ENCODE peak calls at places on chromosome 17, in five cellular contexts. Y is stomach; J is CD4-positive, alpha-beta memory T cell; N is fibroblast of lung; W is GM23338. D is an unnamed sample.
A peak's percentile ranks its signal among the peaks of the same experiment; 100 is the strongest.

GRCh38 chr17:81336930-81337325 is 41.8 kb upstream of the SLC38A10 start:
- DNase-seq in Y (no peak), J (no peak), N (no peak), W (no peak), D (peak; percentile 51)

GRCh38 chr17:30414486-30414885 is 35.8 kb downstream of the CPD start:
- DNase-seq in Y (no peak), J (no peak), N (no peak), W (no peak), D (no peak)

GRCh38 chr17:45319239-45319703 is 2.5 kb upstream of the MAP3K14 start:
- DNase-seq in Y (no peak), J (no peak), N (peak; percentile 51), W (no peak), D (no peak)

GRCh38 chr17:72972263-72972951 is 120.1 kb downstream of the SLC39A11 start:
- DNase-seq in Y (no peak), J (no peak), N (no peak), W (no peak), D (no peak)

GRCh38 chr17:52201764-52202571 is 43.5 kb upstream of the CA10 start:
- DNase-seq in Y (no peak), J (no peak), N (no peak), W (no peak), D (no peak)

GRCh38 chr17:75568412-75569255 is 19.0 kb upstream of the MYO15B start:
- DNase-seq in Y (no peak), J (no peak), N (no peak), W (no peak), D (no peak)

GRCh38 chr17:67212716-67213417 is 32.1 kb downstream of the HELZ start:
- DNase-seq in Y (no peak), J (no peak), N (peak; percentile 75), W (no peak), D (no peak)

GRCh38 chr17:9217151-9218067 is 196.1 kb downstream of the NTN1 start:
- DNase-seq in Y (no peak), J (no peak), N (peak; percentile 72), W (no peak), D (no peak)

GRCh38 chr17:79001190-79002020 is 8.2 kb downstream of the CANT1 start:
- DNase-seq in Y (no peak), J (no peak), N (no peak), W (no peak), D (no peak)

GRCh38 chr17:19013226-19013625 is 8.7 kb upstream of the FAM83G start:
- DNase-seq in Y (no peak), J (no peak), N (no peak), W (no peak), D (no peak)

GRCh38 chr17:77319211-77320031 is 178.7 kb downstream of the SEC14L1 start:
- DNase-seq in Y (peak; percentile 88), J (peak; percentile 80), N (peak; percentile 81), W (peak; percentile 46), D (peak; percentile 95)
- H3K4me3 ChIP-seq in Y (peak overlapping the region; percentile 38), J (no peak overlapping the region), N (peak overlapping the region; percentile 71), W (no peak overlapping the region), D (peak overlapping the region; percentile 38)

DNA sequence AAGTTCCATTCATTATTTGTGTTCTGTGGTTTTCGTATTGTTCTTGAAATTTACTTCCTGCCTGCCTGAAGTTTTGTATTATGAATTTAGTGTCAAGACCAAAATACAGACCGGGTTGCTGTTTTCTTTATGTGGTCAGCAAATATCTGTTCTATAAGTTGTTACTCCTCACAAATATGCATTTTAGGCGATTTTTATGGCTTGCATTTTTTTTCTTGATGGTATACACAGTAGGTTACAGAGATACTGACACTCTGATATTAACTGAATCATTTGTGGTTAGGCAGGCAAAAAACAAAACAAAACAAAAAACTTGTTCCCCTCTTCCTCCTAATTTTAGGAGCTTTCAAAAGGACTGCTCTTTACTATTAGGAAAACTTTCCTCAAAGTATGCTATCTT is 52.6 kb downstream of the BCAS3 start:
- DNase-seq in Y (no peak), J (no peak), N (no peak), W (no peak), D (no peak)
- H3K27ac ChIP-seq in Y (no peak overlapping the region), J (no peak overlapping the region), N (no peak overlapping the region), W (no peak overlapping the region), D (no peak overlapping the region)

DNA sequence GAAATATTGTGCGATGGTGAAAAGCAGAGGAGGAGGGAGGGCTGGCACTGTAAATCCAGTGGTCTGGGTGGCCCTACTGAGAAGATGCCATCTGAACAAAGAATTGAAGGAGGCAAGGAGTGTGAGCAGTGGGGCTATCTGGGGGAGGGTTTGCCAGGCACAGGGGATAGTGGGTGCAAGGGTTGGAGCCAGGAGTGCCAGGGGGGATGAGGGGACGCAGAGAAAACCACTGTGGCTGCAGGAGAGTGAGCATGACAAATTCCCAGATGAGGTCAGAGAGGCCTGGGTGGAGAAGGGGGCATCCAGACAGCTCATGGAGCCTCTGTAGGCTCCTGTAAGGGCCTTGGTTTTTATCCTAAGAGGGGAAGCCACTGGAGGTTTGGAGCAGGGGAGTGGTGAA is 4.8 kb downstream of the XYLT2 start:
- DNase-seq in Y (no peak), J (no peak), N (no peak), W (no peak), D (peak; percentile 28)
- H3K4me3 ChIP-seq in Y (no peak overlapping the region), J (no peak overlapping the region), N (no peak overlapping the region), W (no peak overlapping the region), D (no peak overlapping the region)

GRCh38 chr17:77148959-77149510 is 8.3 kb downstream of the SEC14L1 start:
- DNase-seq in Y (no peak), J (no peak), N (no peak), W (no peak), D (no peak)
- H3K27ac ChIP-seq in Y (peak overlapping the region; percentile 33), J (no peak overlapping the region), N (no peak overlapping the region), W (no peak overlapping the region), D (peak overlapping the region; percentile 44)

DNA sequence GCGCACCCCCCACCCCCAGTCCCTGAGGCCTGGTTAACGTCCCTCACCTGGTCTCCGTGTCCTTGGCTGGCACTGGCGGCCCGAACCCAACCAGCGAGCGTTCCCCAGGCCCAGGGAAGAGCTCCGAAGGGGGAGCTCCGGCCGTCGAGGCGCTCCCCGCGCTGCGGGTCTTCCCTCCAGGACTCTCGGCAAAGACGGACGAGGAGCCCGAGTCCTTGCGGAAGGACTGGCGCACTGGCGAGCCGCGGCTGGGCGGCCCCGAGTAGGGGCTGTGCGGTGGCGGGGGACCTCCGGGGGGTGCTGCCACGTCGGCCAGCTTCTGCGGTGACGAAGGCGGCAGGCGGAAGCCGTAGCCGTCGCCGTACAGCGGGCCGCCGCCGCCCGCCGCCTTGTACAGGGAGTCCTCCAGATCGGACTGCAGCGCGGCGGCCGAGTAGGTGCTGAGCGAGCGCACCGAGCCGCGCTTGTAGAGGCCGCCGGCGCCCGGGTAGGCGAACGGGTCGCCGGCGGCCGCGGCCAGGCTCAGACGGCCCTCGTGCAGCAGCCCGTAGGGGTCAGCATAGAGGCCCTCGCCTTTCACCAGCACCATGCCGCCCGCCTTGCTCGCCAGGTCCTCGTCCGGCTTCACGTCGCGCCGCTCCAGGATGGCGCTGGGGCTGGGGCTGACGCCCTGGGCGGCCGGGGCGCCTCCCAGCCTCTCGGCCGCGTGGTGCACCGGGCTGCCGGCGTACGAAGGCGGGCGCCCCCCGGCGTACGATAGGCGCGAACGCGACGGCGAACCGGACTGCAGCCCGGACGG is 44.1 kb downstream of the SRCIN1 start:
- DNase-seq in Y (no peak), J (no peak), N (no peak), W (peak; percentile 70), D (no peak)
- H3K4me3 ChIP-seq in Y (no peak overlapping the region), J (no peak overlapping the region), N (no peak overlapping the region), W (peak overlapping the region; percentile 75), D (no peak overlapping the region)

GRCh38 chr17:31696184-31696602 is 162.9 kb downstream of the COPRS start:
- DNase-seq in Y (peak; percentile 74), J (no peak), N (peak; percentile 96), W (peak; percentile 59), D (peak; percentile 58)
- H3K27ac ChIP-seq in Y (no peak overlapping the region), J (no peak overlapping the region), N (peak overlapping the region; percentile 46), W (no peak overlapping the region), D (no peak overlapping the region)

DNA sequence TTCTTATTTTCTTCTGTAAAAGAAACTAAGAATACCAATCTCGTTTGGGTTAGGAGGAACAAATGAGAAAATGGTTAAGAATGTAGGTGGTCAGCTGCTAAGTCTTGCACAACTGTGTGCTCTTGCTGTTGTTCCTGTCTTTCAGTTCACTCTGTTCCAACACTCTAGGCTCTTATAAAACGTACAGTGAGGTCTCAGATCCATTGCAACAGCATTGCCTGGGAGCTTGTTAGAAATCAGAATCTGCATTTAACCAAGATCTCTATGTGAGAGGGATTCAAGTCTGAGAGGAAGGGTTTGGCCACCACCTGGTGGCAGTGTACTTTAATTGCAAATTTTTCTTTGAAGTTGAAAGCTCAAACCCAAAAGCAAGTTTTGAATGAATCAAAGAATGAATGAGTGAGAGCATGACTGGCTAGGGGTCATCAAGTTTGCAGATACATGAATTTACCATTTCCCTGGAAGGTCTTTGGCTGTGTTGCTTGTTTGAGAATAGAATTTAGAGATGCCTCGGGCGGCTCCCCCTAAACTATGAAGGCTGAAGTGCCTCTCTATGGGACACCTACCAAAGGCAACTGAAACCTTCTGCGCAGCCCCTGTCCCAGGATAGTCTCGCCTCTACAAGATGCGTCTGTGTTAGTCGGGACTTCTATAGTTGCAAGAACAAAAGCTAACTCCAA is 2.5 kb downstream of the ALOX15B start:
- DNase-seq in Y (peak; percentile 58), J (peak; percentile 49), N (peak; percentile 88), W (peak; percentile 79), D (no peak)
- H3K4me3 ChIP-seq in Y (no peak overlapping the region), J (no peak overlapping the region), N (no peak overlapping the region), W (no peak overlapping the region), D (no peak overlapping the region)

DNA sequence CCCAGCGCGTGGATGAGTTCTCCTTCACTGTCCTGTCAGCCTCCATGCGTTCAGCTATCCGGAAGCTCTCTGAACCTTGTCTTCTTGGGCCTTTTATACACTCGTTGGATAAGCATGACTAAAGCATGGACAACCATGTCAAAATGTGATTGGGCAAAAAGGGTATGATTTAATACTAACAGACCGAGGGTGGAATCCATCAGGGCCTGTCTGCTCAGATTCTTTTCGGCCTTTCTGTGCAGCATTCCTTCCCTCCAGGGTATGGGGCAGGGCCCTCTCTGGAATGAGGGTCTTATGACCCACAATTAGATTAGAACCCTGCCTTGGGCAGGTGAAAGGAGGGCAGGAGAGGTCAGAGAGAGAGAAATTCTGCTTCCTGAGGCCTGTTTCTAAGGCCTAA is 14.0 kb upstream of the CCL5 start:
- DNase-seq in Y (no peak), J (no peak), N (no peak), W (no peak), D (no peak)
- H3K27ac ChIP-seq in Y (no peak overlapping the region), J (no peak overlapping the region), N (no peak overlapping the region), W (no peak overlapping the region), D (no peak overlapping the region)

DNA sequence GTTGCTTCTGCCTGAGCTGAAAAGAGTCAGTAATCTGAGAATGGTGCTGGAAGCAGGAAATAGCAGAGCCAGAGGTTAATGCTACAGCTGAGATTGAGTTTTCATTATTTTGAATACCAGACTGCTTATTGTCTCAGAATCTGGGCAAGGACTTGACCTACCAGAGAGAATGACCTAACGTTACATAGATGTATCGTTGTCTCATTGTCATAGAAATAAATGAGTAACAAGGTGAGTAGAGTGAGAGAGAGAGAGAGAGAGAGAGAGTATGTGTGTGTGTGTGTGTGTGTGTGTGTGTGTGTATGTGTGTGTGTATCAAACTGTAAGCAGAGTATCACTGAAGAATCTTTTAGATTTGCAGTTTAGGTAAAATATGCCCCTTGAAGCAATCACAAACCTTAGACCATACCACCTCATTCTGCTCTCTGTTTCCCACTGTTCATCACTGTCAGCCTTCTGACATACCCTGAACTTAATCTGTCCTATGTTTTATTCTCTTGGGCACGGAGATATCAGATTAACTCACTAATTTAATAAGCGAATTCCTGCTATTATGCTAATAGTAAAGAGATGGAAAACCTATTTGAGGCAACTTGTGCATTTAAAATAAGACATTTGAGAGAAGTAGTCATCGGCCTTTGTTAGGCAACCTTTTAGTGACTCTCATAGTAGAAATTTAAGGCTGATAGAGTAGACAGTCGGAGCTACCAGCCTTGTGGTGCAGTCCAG is 87.8 kb downstream of the CYB561 start:
- DNase-seq in Y (no peak), J (no peak), N (peak; percentile 75), W (no peak), D (no peak)
- H3K4me3 ChIP-seq in Y (no peak overlapping the region), J (no peak overlapping the region), N (no peak overlapping the region), W (no peak overlapping the region), D (no peak overlapping the region)